ENCODE peak calls at places on chromosomes 11 and 22, in five cellular contexts. One of them, this sample, is unnamed.
A peak's percentile ranks its signal among the peaks of the same experiment; 100 is the strongest.

GRCh38 chr11:69814411-69814810 is 4.8 kb downstream of the FGF3 start:
- DNase-seq in GM12878: no peak
- DNase-seq in H1: no peak
- DNase-seq in HepG2: no peak
- DNase-seq in K562: no peak
- DNase-seq in this sample: no peak

GRCh38 chr11:81359476-81359875 is 1374.2 kb downstream of the FAM181B start:
- DNase-seq in GM12878: no peak
- DNase-seq in H1: no peak
- DNase-seq in HepG2: no peak
- DNase-seq in K562: no peak
- DNase-seq in this sample: no peak

GRCh38 chr22:38638734-38639133 is 17.5 kb downstream of the FAM227A start:
- DNase-seq in GM12878: no peak
- DNase-seq in H1: no peak
- DNase-seq in HepG2: peak; percentile 32
- DNase-seq in K562: peak; percentile 47
- DNase-seq in this sample: no peak

GRCh38 chr11:69003866-69004311 is 9.2 kb downstream of the MRGPRF start:
- DNase-seq in GM12878: no peak
- DNase-seq in H1: no peak
- DNase-seq in HepG2: no peak
- DNase-seq in K562: no peak
- DNase-seq in this sample: no peak

GRCh38 chr22:46076651-46077339 is 73.5 kb upstream of the PPARA start:
- DNase-seq in GM12878: no peak
- DNase-seq in H1: no peak
- DNase-seq in HepG2: no peak
- DNase-seq in K562: no peak
- DNase-seq in this sample: peak; percentile 54

GRCh38 chr11:2142762-2143202 is 3.6 kb upstream of the IGF2 start:
- DNase-seq in GM12878: peak; percentile 8
- DNase-seq in H1: no peak
- DNase-seq in HepG2: no peak
- DNase-seq in K562: no peak
- DNase-seq in this sample: no peak

GRCh38 chr11:43130616-43131015 is 181.2 kb upstream of the API5 start:
- DNase-seq in GM12878: no peak
- DNase-seq in H1: no peak
- DNase-seq in HepG2: no peak
- DNase-seq in K562: no peak
- DNase-seq in this sample: peak; percentile 19

GRCh38 chr11:77346906-77347603 is 45.6 kb upstream of the GDPD4 start:
- DNase-seq in GM12878: no peak
- DNase-seq in H1: no peak
- DNase-seq in HepG2: no peak
- DNase-seq in K562: no peak
- DNase-seq in this sample: no peak

GRCh38 chr11:46382644-46383403 is 1.4 kb downstream of the MDK start:
- DNase-seq in GM12878: no peak
- DNase-seq in H1: peak; percentile 72
- DNase-seq in HepG2: peak; percentile 57
- DNase-seq in K562: peak; percentile 68
- DNase-seq in this sample: peak; percentile 89

GRCh38 chr11:2777871-2778629 is 78.3 kb upstream of the KCNQ1OT1 start:
- DNase-seq in GM12878: no peak
- DNase-seq in H1: peak; percentile 46
- DNase-seq in HepG2: no peak
- DNase-seq in K562: no peak
- DNase-seq in this sample: no peak

GRCh38 chr11:28860898-28861297 is 752.7 kb downstream of the METTL15 start:
- DNase-seq in GM12878: no peak
- DNase-seq in H1: no peak
- DNase-seq in HepG2: no peak
- DNase-seq in K562: no peak
- DNase-seq in this sample: no peak

GRCh38 chr11:28863422-28863821 is 755.2 kb downstream of the METTL15 start:
- DNase-seq in GM12878: no peak
- DNase-seq in H1: no peak
- DNase-seq in HepG2: no peak
- DNase-seq in K562: no peak
- DNase-seq in this sample: no peak

GRCh38 chr11:28858076-28858475 is 749.9 kb downstream of the METTL15 start:
- DNase-seq in GM12878: no peak
- DNase-seq in H1: no peak
- DNase-seq in HepG2: no peak
- DNase-seq in K562: no peak
- DNase-seq in this sample: no peak
- TF ChIP-seq CREB1 in GM12878: no peak
- TF ChIP-seq CREB1 in H1: no peak
- TF ChIP-seq CREB1 in HepG2: no peak
- TF ChIP-seq CREB1 in K562: no peak
- TF ChIP-seq CREB1 in this sample: no peak

DNA sequence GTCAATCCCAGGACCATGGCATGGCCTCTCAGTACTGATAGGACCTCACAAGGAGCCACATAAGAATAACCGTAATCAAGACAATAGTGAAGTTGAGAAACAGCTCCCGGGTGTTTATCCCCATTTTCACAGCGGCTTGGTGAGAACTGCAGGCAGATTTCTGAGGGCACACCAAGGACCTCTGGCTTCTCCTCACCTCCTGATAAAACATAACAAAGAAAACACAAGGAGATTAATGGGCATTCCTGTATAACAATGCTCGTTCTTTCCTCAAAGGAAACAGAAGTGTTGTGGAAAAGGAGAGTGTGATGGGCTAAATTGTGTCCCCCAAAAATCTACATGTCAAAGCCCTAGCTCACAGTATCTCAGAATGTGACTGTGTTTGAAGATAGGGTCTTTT is 4.0 kb downstream of the SLN start:
- DNase-seq in GM12878: no peak
- DNase-seq in H1: no peak
- DNase-seq in HepG2: no peak
- DNase-seq in K562: no peak
- DNase-seq in this sample: peak; percentile 74
- H3K4me2 ChIP-seq in GM12878: no peak overlapping the region
- H3K4me2 ChIP-seq in H1: peak overlapping the region; percentile 13
- H3K4me2 ChIP-seq in HepG2: no peak overlapping the region
- H3K4me2 ChIP-seq in K562: no peak overlapping the region
- H3K4me2 ChIP-seq in this sample: peak overlapping the region; percentile 31

DNA sequence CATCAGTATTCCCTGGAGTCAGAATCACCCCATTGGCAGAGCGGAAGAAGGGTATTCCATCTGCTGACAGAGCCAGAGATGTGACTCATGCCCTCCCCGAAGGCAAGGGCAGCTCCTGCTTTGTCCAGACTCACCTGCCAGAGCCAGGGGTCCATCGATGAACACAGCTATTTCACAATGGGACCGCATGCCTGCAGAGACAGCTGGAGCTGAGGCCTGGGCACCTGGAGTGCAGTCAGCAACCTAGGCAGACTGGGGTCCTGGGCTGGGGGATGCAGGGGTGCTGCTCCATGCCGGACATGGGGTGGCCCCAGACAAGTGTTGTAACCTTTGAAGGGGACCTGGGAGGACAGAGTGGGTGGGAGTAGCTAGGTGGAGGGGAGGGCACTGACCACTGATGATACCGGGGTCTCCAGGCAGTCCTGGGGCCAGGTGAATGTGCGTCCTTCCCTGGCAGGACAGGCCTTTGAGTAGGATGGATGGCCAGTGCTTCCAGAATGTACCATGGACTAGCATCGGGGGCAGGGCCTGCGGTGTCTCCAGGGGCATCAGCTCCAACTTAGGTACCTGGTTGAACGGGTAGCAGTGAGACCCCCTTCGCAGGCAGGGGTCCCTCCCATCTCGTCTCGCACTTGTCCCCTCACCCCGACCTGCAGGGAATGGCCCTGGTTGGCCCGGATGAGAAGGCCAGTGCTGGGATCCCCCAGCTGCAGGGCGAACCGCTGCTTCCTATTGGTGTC is 1.7 kb downstream of the TRPT1 start:
- DNase-seq in GM12878: no peak
- DNase-seq in H1: no peak
- DNase-seq in HepG2: no peak
- DNase-seq in K562: no peak
- DNase-seq in this sample: no peak
- H3K27ac ChIP-seq in GM12878: no peak overlapping the region
- H3K27ac ChIP-seq in H1: no peak overlapping the region
- H3K27ac ChIP-seq in HepG2: no peak overlapping the region
- H3K27ac ChIP-seq in K562: peak overlapping the region; percentile 31
- H3K27ac ChIP-seq in this sample: no peak overlapping the region

GRCh38 chr11:10380921-10381320 is 74.1 kb upstream of the AMPD3 start:
- DNase-seq in GM12878: no peak
- DNase-seq in H1: peak; percentile 13
- DNase-seq in HepG2: no peak
- DNase-seq in K562: no peak
- DNase-seq in this sample: no peak

GRCh38 chr11:10378362-10378761 is 73.5 kb downstream of the ADM start:
- DNase-seq in GM12878: no peak
- DNase-seq in H1: no peak
- DNase-seq in HepG2: no peak
- DNase-seq in K562: no peak
- DNase-seq in this sample: no peak

GRCh38 chr11:10379022-10379421 is 74.1 kb downstream of the ADM start:
- DNase-seq in GM12878: no peak
- DNase-seq in H1: peak; percentile 57
- DNase-seq in HepG2: no peak
- DNase-seq in K562: peak; percentile 62
- DNase-seq in this sample: peak; percentile 69

GRCh38 chr11:10379433-10379832 is 74.6 kb downstream of the ADM start:
- DNase-seq in GM12878: no peak
- DNase-seq in H1: no peak
- DNase-seq in HepG2: no peak
- DNase-seq in K562: no peak
- DNase-seq in this sample: no peak

GRCh38 chr11:10379871-10380568 is 75.0 kb upstream of the AMPD3 start:
- DNase-seq in GM12878: no peak
- DNase-seq in H1: peak; percentile 7
- DNase-seq in HepG2: no peak
- DNase-seq in K562: no peak
- DNase-seq in this sample: no peak
- TF ChIP-seq CREB1 in GM12878: no peak
- TF ChIP-seq CREB1 in H1: no peak
- TF ChIP-seq CREB1 in HepG2: no peak
- TF ChIP-seq CREB1 in K562: no peak
- TF ChIP-seq CREB1 in this sample: no peak

DNA sequence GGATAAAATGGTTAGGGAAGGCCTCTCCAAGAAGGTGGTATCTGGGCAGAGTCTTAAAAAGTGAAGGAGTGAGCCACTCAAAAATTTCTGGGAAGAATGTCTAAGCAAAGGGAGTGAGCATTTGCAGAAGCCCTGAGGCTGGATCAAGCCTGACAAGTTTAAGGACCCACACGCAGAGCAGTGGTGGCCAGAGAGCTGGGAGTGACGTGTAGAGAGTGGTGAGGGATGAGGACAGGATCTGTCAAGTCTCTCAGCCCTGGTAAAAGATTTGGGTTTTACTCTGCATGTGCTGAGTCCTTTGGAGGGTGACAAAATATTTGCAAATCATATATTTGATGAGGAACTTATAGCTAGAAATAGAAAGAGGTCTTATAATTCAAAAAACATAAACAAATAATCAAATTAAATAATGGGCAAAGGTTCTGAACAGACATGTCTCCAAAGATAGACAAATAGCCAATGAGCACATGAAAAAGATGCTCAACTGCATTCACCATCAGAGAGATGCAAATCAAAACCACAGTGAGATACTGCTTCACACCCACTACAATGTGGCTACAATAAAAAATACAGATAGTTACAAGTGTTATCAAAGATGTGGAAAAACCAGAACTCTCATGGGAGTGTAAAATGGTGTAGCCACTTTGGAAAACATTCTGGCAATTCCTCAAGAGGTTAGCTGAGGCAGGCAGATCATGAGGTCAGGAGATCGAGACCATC is 107.2 kb upstream of the NNMT start:
- DNase-seq in GM12878: no peak
- DNase-seq in H1: no peak
- DNase-seq in HepG2: no peak
- DNase-seq in K562: no peak
- DNase-seq in this sample: no peak
- H3K4me2 ChIP-seq in GM12878: no peak overlapping the region
- H3K4me2 ChIP-seq in H1: no peak overlapping the region
- H3K4me2 ChIP-seq in HepG2: no peak overlapping the region
- H3K4me2 ChIP-seq in K562: no peak overlapping the region
- H3K4me2 ChIP-seq in this sample: no peak overlapping the region

DNA sequence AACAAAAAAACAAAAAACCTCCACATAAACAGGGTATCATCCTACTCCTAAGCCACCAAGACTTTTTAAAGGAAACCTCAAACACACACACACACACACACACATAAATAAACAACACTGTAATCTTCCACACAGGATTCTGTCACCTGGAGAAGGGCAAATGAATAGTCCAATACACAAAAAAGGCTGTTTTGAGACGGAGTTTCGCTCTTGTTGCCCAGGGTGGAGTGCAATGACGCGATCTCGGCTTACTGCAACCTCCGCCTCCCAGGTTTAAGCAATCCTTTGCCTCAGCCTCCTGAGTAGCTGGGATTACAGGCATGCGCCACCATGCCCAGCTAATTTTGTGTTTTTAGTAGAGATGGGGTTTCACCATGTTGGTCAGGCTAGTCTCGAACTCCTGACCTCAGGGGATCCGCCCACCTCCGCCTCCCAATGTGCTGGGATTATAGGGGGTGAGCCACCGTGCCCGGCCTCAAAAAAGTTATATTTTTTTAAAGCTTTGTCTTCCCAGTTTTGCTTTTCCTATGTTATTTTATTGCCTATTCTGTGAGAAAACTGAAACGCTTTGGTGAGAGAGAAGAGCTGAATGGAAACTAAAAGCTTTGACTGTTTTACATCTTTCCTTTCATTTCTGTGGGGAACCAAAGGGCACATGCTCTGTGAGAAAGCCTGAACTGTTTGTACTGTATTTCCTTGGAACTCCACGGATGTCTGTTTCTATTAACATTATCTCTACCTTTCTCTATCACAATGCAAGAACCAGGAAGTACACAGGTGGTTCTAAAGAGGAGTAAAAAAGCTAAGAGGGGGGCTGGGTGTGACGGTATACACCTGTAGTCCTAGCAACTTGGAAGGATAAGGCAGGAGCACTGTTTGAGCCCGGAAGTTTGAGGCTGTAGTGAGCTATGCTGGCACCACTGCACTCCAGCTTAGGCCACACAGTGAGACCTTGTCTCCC is 44.1 kb downstream of the CELF1 start:
- DNase-seq in GM12878: no peak
- DNase-seq in H1: no peak
- DNase-seq in HepG2: no peak
- DNase-seq in K562: no peak
- DNase-seq in this sample: no peak
- H3K27ac ChIP-seq in GM12878: peak overlapping the region; percentile 86
- H3K27ac ChIP-seq in H1: peak overlapping the region; percentile 53
- H3K27ac ChIP-seq in HepG2: peak overlapping the region; percentile 8
- H3K27ac ChIP-seq in K562: peak overlapping the region; percentile 62
- H3K27ac ChIP-seq in this sample: peak overlapping the region; percentile 71

This sample was measured in GM23338.